ENCODE peak calls at places on chromosomes 3 and 15, in eight cellular contexts. One of them, this sample, is unnamed.

GRCh38 chr15:92068121-92068520 is 214.6 kb downstream of the SLCO3A1 start:
- DNase-seq in AG08395: peak; percentile 19
- DNase-seq in lower lobe of right lung: no peak
- DNase-seq in sigmoid colon: no peak
- DNase-seq in T-cell: no peak
- DNase-seq in stimulated activated naive B cell treated with anti-CD40 and anti-IgM and Interleukin-4, amounts not matched to agents 10 μg/mL and 1 μg/mL and 100 μg/mL, for 72 hours: no peak
- DNase-seq in NCI-H1092: no peak
- DNase-seq in KBM-7: peak; percentile 47
- DNase-seq in this sample: no peak

GRCh38 chr3:109025896-109026295 is 72.2 kb upstream of the GUCA1C start:
- DNase-seq in stimulated activated naive B cell treated with anti-CD40 and anti-IgM and Interleukin-4, amounts not matched to agents 10 μg/mL and 1 μg/mL and 100 μg/mL, for 72 hours: no peak
- DNase-seq in T-cell: no peak
- DNase-seq in KBM-7: no peak
- DNase-seq in sigmoid colon: no peak
- DNase-seq in lower lobe of right lung: no peak
- DNase-seq in NCI-H1092: no peak
- DNase-seq in AG08395: no peak
- DNase-seq in this sample: no peak

GRCh38 chr3:129505341-129505740 is 23.1 kb upstream of the RHO start:
- DNase-seq in AG08395: no peak
- DNase-seq in stimulated activated naive B cell treated with anti-CD40 and anti-IgM and Interleukin-4, amounts not matched to agents 10 μg/mL and 1 μg/mL and 100 μg/mL, for 72 hours: no peak
- DNase-seq in NCI-H1092: peak; percentile 19
- DNase-seq in lower lobe of right lung: no peak
- DNase-seq in sigmoid colon: no peak
- DNase-seq in KBM-7: no peak
- DNase-seq in T-cell: no peak
- DNase-seq in this sample: no peak

GRCh38 chr3:131349946-131350347 is 31.6 kb upstream of the NUDT16 start:
- DNase-seq in stimulated activated naive B cell treated with anti-CD40 and anti-IgM and Interleukin-4, amounts not matched to agents 10 μg/mL and 1 μg/mL and 100 μg/mL, for 72 hours: no peak
- DNase-seq in KBM-7: no peak
- DNase-seq in NCI-H1092: no peak
- DNase-seq in AG08395: peak; percentile 71
- DNase-seq in lower lobe of right lung: no peak
- DNase-seq in sigmoid colon: no peak
- DNase-seq in T-cell: no peak
- DNase-seq in this sample: peak; percentile 33

GRCh38 chr15:74664028-74664616 is 31.7 kb downstream of the EDC3 start:
- DNase-seq in NCI-H1092: no peak
- DNase-seq in T-cell: no peak
- DNase-seq in lower lobe of right lung: peak; percentile 74
- DNase-seq in AG08395: no peak
- DNase-seq in KBM-7: no peak
- DNase-seq in sigmoid colon: no peak
- DNase-seq in stimulated activated naive B cell treated with anti-CD40 and anti-IgM and Interleukin-4, amounts not matched to agents 10 μg/mL and 1 μg/mL and 100 μg/mL, for 72 hours: no peak
- DNase-seq in this sample: no peak

GRCh38 chr15:81332326-81332725 is 8.4 kb upstream of the STARD5 start:
- DNase-seq in KBM-7: no peak
- DNase-seq in T-cell: no peak
- DNase-seq in lower lobe of right lung: no peak
- DNase-seq in AG08395: no peak
- DNase-seq in sigmoid colon: no peak
- DNase-seq in NCI-H1092: no peak
- DNase-seq in stimulated activated naive B cell treated with anti-CD40 and anti-IgM and Interleukin-4, amounts not matched to agents 10 μg/mL and 1 μg/mL and 100 μg/mL, for 72 hours: no peak
- DNase-seq in this sample: no peak

GRCh38 chr15:34116620-34117019 is 14.7 kb downstream of the PGBD4 start:
- DNase-seq in sigmoid colon: no peak
- DNase-seq in KBM-7: no peak
- DNase-seq in T-cell: no peak
- DNase-seq in AG08395: peak; percentile 9
- DNase-seq in stimulated activated naive B cell treated with anti-CD40 and anti-IgM and Interleukin-4, amounts not matched to agents 10 μg/mL and 1 μg/mL and 100 μg/mL, for 72 hours: no peak
- DNase-seq in NCI-H1092: no peak
- DNase-seq in lower lobe of right lung: no peak
- DNase-seq in this sample: no peak

GRCh38 chr3:20078194-20078709 is 38.0 kb downstream of the KAT2B start:
- DNase-seq in AG08395: no peak
- DNase-seq in T-cell: no peak
- DNase-seq in stimulated activated naive B cell treated with anti-CD40 and anti-IgM and Interleukin-4, amounts not matched to agents 10 μg/mL and 1 μg/mL and 100 μg/mL, for 72 hours: no peak
- DNase-seq in lower lobe of right lung: no peak
- DNase-seq in NCI-H1092: no peak
- DNase-seq in sigmoid colon: no peak
- DNase-seq in KBM-7: no peak
- DNase-seq in this sample: no peak

GRCh38 chr3:25265284-25265683 is 162.8 kb upstream of the RARB start:
- DNase-seq in AG08395: no peak
- DNase-seq in lower lobe of right lung: no peak
- DNase-seq in KBM-7: no peak
- DNase-seq in NCI-H1092: no peak
- DNase-seq in stimulated activated naive B cell treated with anti-CD40 and anti-IgM and Interleukin-4, amounts not matched to agents 10 μg/mL and 1 μg/mL and 100 μg/mL, for 72 hours: no peak
- DNase-seq in T-cell: no peak
- DNase-seq in sigmoid colon: no peak
- DNase-seq in this sample: no peak

GRCh38 chr3:14467723-14468620 is 65.6 kb downstream of the SLC6A6 start:
- DNase-seq in AG08395: peak; percentile 77
- DNase-seq in sigmoid colon: no peak
- DNase-seq in T-cell: peak; percentile 39
- DNase-seq in lower lobe of right lung: no peak
- DNase-seq in KBM-7: peak; percentile 46
- DNase-seq in NCI-H1092: no peak
- DNase-seq in stimulated activated naive B cell treated with anti-CD40 and anti-IgM and Interleukin-4, amounts not matched to agents 10 μg/mL and 1 μg/mL and 100 μg/mL, for 72 hours: peak; percentile 5
- DNase-seq in this sample: no peak

GRCh38 chr15:52427804-52428203 is 100.9 kb downstream of the MYO5A start:
- DNase-seq in sigmoid colon: no peak
- DNase-seq in NCI-H1092: no peak
- DNase-seq in lower lobe of right lung: no peak
- DNase-seq in KBM-7: peak; percentile 63
- DNase-seq in AG08395: peak; percentile 70
- DNase-seq in T-cell: no peak
- DNase-seq in stimulated activated naive B cell treated with anti-CD40 and anti-IgM and Interleukin-4, amounts not matched to agents 10 μg/mL and 1 μg/mL and 100 μg/mL, for 72 hours: no peak
- DNase-seq in this sample: no peak

GRCh38 chr15:48089664-48090063 is 31.1 kb upstream of the SLC24A5 start:
- DNase-seq in stimulated activated naive B cell treated with anti-CD40 and anti-IgM and Interleukin-4, amounts not matched to agents 10 μg/mL and 1 μg/mL and 100 μg/mL, for 72 hours: no peak
- DNase-seq in AG08395: no peak
- DNase-seq in sigmoid colon: no peak
- DNase-seq in NCI-H1092: no peak
- DNase-seq in lower lobe of right lung: no peak
- DNase-seq in T-cell: no peak
- DNase-seq in KBM-7: no peak
- DNase-seq in this sample: no peak

GRCh38 chr3:99658274-99658673 is 19.9 kb downstream of the COL8A1 start:
- DNase-seq in T-cell: no peak
- DNase-seq in AG08395: no peak
- DNase-seq in NCI-H1092: no peak
- DNase-seq in KBM-7: no peak
- DNase-seq in sigmoid colon: no peak
- DNase-seq in lower lobe of right lung: no peak
- DNase-seq in stimulated activated naive B cell treated with anti-CD40 and anti-IgM and Interleukin-4, amounts not matched to agents 10 μg/mL and 1 μg/mL and 100 μg/mL, for 72 hours: no peak
- DNase-seq in this sample: no peak

GRCh38 chr3:117836296-117836695 is 1126.7 kb downstream of the TUSC7 start:
- DNase-seq in AG08395: no peak
- DNase-seq in sigmoid colon: no peak
- DNase-seq in NCI-H1092: no peak
- DNase-seq in KBM-7: no peak
- DNase-seq in lower lobe of right lung: no peak
- DNase-seq in T-cell: no peak
- DNase-seq in stimulated activated naive B cell treated with anti-CD40 and anti-IgM and Interleukin-4, amounts not matched to agents 10 μg/mL and 1 μg/mL and 100 μg/mL, for 72 hours: no peak
- DNase-seq in this sample: no peak

GRCh38 chr3:141311496-141312358 is 56.6 kb upstream of the ZBTB38 start:
- DNase-seq in lower lobe of right lung: peak; percentile 99
- DNase-seq in NCI-H1092: peak; percentile 98
- DNase-seq in stimulated activated naive B cell treated with anti-CD40 and anti-IgM and Interleukin-4, amounts not matched to agents 10 μg/mL and 1 μg/mL and 100 μg/mL, for 72 hours: peak; percentile 99
- DNase-seq in AG08395: peak; percentile 98
- DNase-seq in T-cell: peak; percentile 97
- DNase-seq in KBM-7: peak; percentile 99
- DNase-seq in sigmoid colon: peak; percentile 99
- DNase-seq in this sample: peak; percentile 84

GRCh38 chr3:172848910-172849309 is 98.4 kb downstream of the ECT2 start:
- DNase-seq in NCI-H1092: no peak
- DNase-seq in AG08395: peak; percentile 12
- DNase-seq in stimulated activated naive B cell treated with anti-CD40 and anti-IgM and Interleukin-4, amounts not matched to agents 10 μg/mL and 1 μg/mL and 100 μg/mL, for 72 hours: no peak
- DNase-seq in KBM-7: no peak
- DNase-seq in lower lobe of right lung: no peak
- DNase-seq in sigmoid colon: no peak
- DNase-seq in T-cell: no peak
- DNase-seq in this sample: no peak